ENCODE peak calls at places on chromosomes 3 and 15, in ten cellular contexts. E is hypothalamus; X is tibial nerve; Q is stimulated activated naive CD8-positive, alpha-beta T cell treated with anti-CD3 and anti-CD28 coated beads, Interleukin-15, Interleukin-2, amounts not matched to agents 100 U/mL and 50 U/mL, for 24 hours; V is endothelial cell; K is lower lobe of right lung; R is Caki2; D is HEK293T; B is fibroblast of the aortic adventitia; G is frontal cortex. J is an unnamed sample.
A peak's percentile ranks its signal among the peaks of the same experiment; 100 is the strongest.

GRCh38 chr3:45988804-45989203 is 6.8 kb downstream of the FYCO1 start:
- DNase-seq in G (no peak), D (no peak), R (peak; percentile 17), E (no peak), B (peak; percentile 87), V (no peak), Q (no peak), K (no peak), X (no peak), J (no peak)

GRCh38 chr3:54243262-54243931 is 121.0 kb downstream of the CACNA2D3 start:
- DNase-seq in G (no peak), K (no peak), X (no peak), E (no peak), B (no peak), Q (no peak), D (no peak), R (no peak), V (no peak), J (no peak)

GRCh38 chr15:91100561-91101355 is 701 bp downstream of the SV2B start:
- DNase-seq in Q (peak; percentile 4), G (no peak), K (no peak), V (no peak), D (no peak), X (no peak), R (no peak), B (peak; percentile 31), E (peak; percentile 6), J (no peak)

GRCh38 chr15:57048930-57049550 is 130.6 kb downstream of the TCF12 start:
- DNase-seq in B (no peak), K (no peak), E (no peak), X (no peak), D (no peak), R (peak; percentile 70), V (no peak), Q (no peak), G (no peak), J (no peak)

GRCh38 chr15:59994855-59995557 is 9.1 kb upstream of the FOXB1 start:
- DNase-seq in X (no peak), B (no peak), E (no peak), Q (no peak), R (no peak), V (no peak), G (no peak), K (no peak), D (no peak), J (no peak)

GRCh38 chr3:117820900-117821299 is 1111.3 kb downstream of the TUSC7 start:
- DNase-seq in R (no peak), V (no peak), K (no peak), E (no peak), X (no peak), B (peak; percentile 59), Q (no peak), D (no peak), G (no peak), J (no peak)

GRCh38 chr3:47096955-47097354 is 67.0 kb downstream of the SETD2 start:
- DNase-seq in B (peak; percentile 62), K (no peak), R (no peak), Q (no peak), G (no peak), V (no peak), E (no peak), D (no peak), X (no peak), J (no peak)

GRCh38 chr3:177144922-177145321 is 52.4 kb downstream of the TBL1XR1 start:
- DNase-seq in K (no peak), X (no peak), G (no peak), E (no peak), D (no peak), R (no peak), V (no peak), B (no peak), Q (no peak), J (no peak)

GRCh38 chr15:88126695-88127476 is 129.7 kb downstream of the NTRK3 start:
- DNase-seq in E (no peak), G (no peak), V (no peak), D (no peak), Q (no peak), X (no peak), B (peak; percentile 47), K (no peak), R (no peak), J (no peak)